ENCODE peak calls at places on chromosomes 3 and 15, in nine cellular contexts. V, P, E, O, S, X, L, A and Q are unnamed samples.

GRCh38 chr3:122794483-122794778 is 438 bp upstream of the SLC49A4 start:
- DNase-seq in V (no peak), P (peak; percentile 60), E (no peak), O (no peak), S (no peak), X (no peak), L (no peak), A (no peak), Q (no peak)

GRCh38 chr15:60000824-60001641 is 3.1 kb upstream of the FOXB1 start:
- DNase-seq in V (no peak), P (no peak), E (no peak), O (no peak), S (no peak), X (no peak), L (no peak), A (no peak), Q (no peak)

GRCh38 chr3:46542801-46543201 is 23.3 kb downstream of the LRRC2 start:
- DNase-seq in V (no peak), P (peak; percentile 8), E (no peak), O (no peak), S (no peak), X (no peak), L (no peak), A (no peak), Q (no peak)

GRCh38 chr3:50649451-50649931 is 25.2 kb upstream of the DOCK3 start:
- DNase-seq in V (peak; percentile 68), P (no peak), E (no peak), O (peak; percentile 31), S (no peak), X (no peak), L (no peak), A (no peak), Q (peak; percentile 18)

GRCh38 chr3:32437898-32438297 is 46.2 kb downstream of the CMTM7 start:
- DNase-seq in V (no peak), P (no peak), E (no peak), O (no peak), S (no peak), X (no peak), L (no peak), A (no peak), Q (no peak)

GRCh38 chr3:170709046-170709445 is 123.2 kb upstream of the SLC7A14 start:
- DNase-seq in V (peak; percentile 59), P (peak; percentile 72), E (no peak), O (no peak), S (no peak), X (no peak), L (no peak), A (no peak), Q (no peak)

GRCh38 chr15:89332446-89332845 is 2.2 kb downstream of the POLG start:
- DNase-seq in V (no peak), P (peak; percentile 16), E (peak; percentile 46), O (no peak), S (no peak), X (no peak), L (no peak), A (peak; percentile 41), Q (peak; percentile 37)

GRCh38 chr3:125194849-125195601 is 17.5 kb downstream of the SLC12A8 start:
- DNase-seq in V (no peak), P (peak; percentile 83), E (no peak), O (no peak), S (no peak), X (no peak), L (no peak), A (no peak), Q (peak; percentile 85)

GRCh38 chr3:42277676-42278075 is 11.7 kb upstream of the CCK start:
- DNase-seq in V (no peak), P (no peak), E (no peak), O (no peak), S (no peak), X (no peak), L (no peak), A (no peak), Q (no peak)

GRCh38 chr15:85443593-85444328 is 63.4 kb downstream of the AKAP13 start:
- DNase-seq in V (no peak), P (peak; percentile 65), E (no peak), O (no peak), S (no peak), X (no peak), L (peak; percentile 48), A (peak; percentile 82), Q (peak; percentile 61)

GRCh38 chr15:89533861-89534544 is 37.6 kb upstream of the RHCG start:
- DNase-seq in V (no peak), P (peak; percentile 65), E (no peak), O (no peak), S (no peak), X (no peak), L (no peak), A (no peak), Q (no peak)

GRCh38 chr3:159892171-159892791 is 96.4 kb upstream of the IL12A start:
- DNase-seq in V (peak; percentile 57), P (peak; percentile 52), E (no peak), O (no peak), S (no peak), X (no peak), L (no peak), A (no peak), Q (no peak)

GRCh38 chr15:89783111-89783860 is 7.2 kb downstream of the MESP2 start:
- DNase-seq in V (no peak), P (peak; percentile 70), E (no peak), O (no peak), S (no peak), X (no peak), L (no peak), A (no peak), Q (peak; percentile 36)

GRCh38 chr3:183513046-183513706 is 42.3 kb downstream of the KLHL6 start:
- DNase-seq in V (no peak), P (no peak), E (no peak), O (no peak), S (no peak), X (no peak), L (no peak), A (no peak), Q (no peak)

GRCh38 chr3:126923423-126923822 is 59.5 kb upstream of the PLXNA1 start:
- DNase-seq in V (no peak), P (no peak), E (peak; percentile 47), O (no peak), S (no peak), X (no peak), L (no peak), A (no peak), Q (no peak)

GRCh38 chr3:12393894-12394293 is 90.4 kb upstream of the TSEN2 start:
- DNase-seq in V (no peak), P (peak; percentile 49), E (no peak), O (no peak), S (no peak), X (no peak), L (no peak), A (peak; percentile 46), Q (no peak)

GRCh38 chr15:69253156-69253555 is 45.6 kb upstream of the PAQR5 start:
- DNase-seq in V (no peak), P (peak; percentile 95), E (no peak), O (no peak), S (peak; percentile 18), X (no peak), L (no peak), A (peak; percentile 48), Q (no peak)

DNA sequence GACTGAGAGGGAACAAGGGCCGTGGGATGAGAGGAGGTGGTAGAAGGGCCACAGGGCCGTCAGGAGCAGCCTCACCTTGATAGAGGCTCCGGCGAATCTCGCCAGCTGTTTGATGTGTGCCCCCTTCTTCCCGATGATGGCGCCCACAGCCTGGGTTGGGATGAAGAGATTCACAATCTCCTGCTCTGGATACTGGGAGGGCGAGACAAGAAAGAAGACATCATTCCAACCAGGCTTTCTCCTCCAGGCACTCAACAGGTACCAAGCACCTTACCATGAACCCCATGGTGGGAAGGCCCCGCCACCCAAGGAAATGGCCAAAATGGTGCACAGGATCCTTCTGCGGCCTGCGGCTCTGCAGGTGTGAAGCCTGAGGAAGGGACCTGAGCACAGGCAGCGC is 71.1 kb downstream of the SENP2 start:
- DNase-seq in V (no peak), P (no peak), E (no peak), O (no peak), S (no peak), X (no peak), L (no peak), A (no peak), Q (no peak)
- H3K4me1 ChIP-seq in V (peaks cover 5% of the 10 kb centered on the region), P (peaks cover 41% of the 10 kb centered on the region), E (no peaks in the 10 kb centered on the region), O (peaks cover 40% of the 10 kb centered on the region), S (peaks cover 28% of the 10 kb centered on the region), X (peaks cover 50% of the 10 kb centered on the region), L (peaks cover 4% of the 10 kb centered on the region), A (peaks cover 35% of the 10 kb centered on the region), Q (no peaks in the 10 kb centered on the region)

DNA sequence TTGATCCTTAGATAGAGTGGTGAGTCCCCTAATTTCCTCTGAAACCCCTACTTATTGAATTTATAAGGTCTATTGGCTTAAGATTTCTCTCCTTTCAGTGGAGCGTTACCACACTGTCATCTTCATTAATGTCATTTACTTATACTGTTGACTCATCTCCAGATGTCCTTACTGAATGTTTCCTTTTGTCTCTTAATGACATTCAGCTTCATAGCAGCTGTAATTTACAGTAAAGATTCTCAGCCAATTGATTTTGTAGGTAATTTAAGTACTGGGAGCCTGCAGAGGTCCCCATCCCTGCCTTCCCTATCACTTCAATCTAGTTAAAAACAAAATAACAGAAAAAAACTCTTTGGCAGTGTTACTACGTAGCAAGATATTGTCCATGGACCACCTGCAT is 18.8 kb downstream of the STX19 start:
- DNase-seq in V (no peak), P (no peak), E (no peak), O (no peak), S (no peak), X (no peak), L (no peak), A (no peak), Q (no peak)
- H3K4me1 ChIP-seq in V (peaks cover 1% of the 10 kb centered on the region), P (no peaks in the 10 kb centered on the region), E (no peaks in the 10 kb centered on the region), O (no peaks in the 10 kb centered on the region), S (no peaks in the 10 kb centered on the region), X (no peaks in the 10 kb centered on the region), L (no peaks in the 10 kb centered on the region), A (no peaks in the 10 kb centered on the region), Q (no peaks in the 10 kb centered on the region)

DNA sequence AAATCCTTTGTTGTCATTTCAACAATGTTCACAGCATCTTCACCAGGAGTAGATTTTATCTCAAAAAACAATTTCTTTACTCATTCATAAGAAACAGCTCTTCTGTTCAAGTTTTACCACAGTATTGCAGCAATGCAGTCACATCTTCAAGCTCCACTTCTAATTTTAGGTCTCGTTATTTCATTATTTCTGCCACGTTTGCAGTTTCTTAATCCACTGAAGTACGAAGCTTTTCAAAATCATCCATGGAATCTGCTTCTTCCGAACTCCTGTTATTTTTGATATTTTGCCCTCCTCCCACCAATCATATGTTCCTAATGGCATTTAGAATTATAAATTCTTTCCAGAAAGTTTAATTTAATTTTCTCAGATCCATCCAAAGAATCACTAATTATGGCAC is 12.6 kb upstream of the OR5K1 start:
- DNase-seq in V (no peak), P (no peak), E (no peak), O (no peak), S (no peak), X (no peak), L (no peak), A (no peak), Q (no peak)
- H3K4me1 ChIP-seq in V (no peaks in the 10 kb centered on the region), P (no peaks in the 10 kb centered on the region), E (no peaks in the 10 kb centered on the region), O (no peaks in the 10 kb centered on the region), S (no peaks in the 10 kb centered on the region), X (no peaks in the 10 kb centered on the region), L (peaks cover 30% of the 10 kb centered on the region), A (no peaks in the 10 kb centered on the region), Q (no peaks in the 10 kb centered on the region)

GRCh38 chr3:37963635-37964034 is 27.0 kb upstream of the VILL start:
- DNase-seq in V (no peak), P (no peak), E (no peak), O (no peak), S (no peak), X (no peak), L (no peak), A (no peak), Q (no peak)
- H3K4me1 ChIP-seq in V (peaks cover 19% of the 10 kb centered on the region), P (peaks cover 2% of the 10 kb centered on the region), E (no peaks in the 10 kb centered on the region), O (no peaks in the 10 kb centered on the region), S (no peaks in the 10 kb centered on the region), X (peaks cover 18% of the 10 kb centered on the region), L (no peaks in the 10 kb centered on the region), A (peaks cover 44% of the 10 kb centered on the region), Q (no peaks in the 10 kb centered on the region)